ENCODE peak calls at places on chromosomes 11 and 22, in nine cellular contexts. F is H9; H is activated effector memory CD4-positive, alpha-beta T cell treated with Interleukin-2 at 50 U/mL for 16 hours; E is NB4; Q is GM04503; Y is stimulated activated effector memory CD8-positive, alpha-beta T cell treated with anti-CD3 and anti-CD28 coated beads, Interleukin-12 subunit alpha, Interleukin-12 subunit beta, amount 100 ng/mL, for 72 hours; X is SJCRH30; N is cerebellum; R is GM12865. O is an unnamed sample.
A peak's percentile ranks its signal among the peaks of the same experiment; 100 is the strongest.

GRCh38 chr11:111310088-111310487 is 11.7 kb downstream of the POU2AF3 start:
- DNase-seq in Q (no peak), Y (no peak), N (no peak), R (no peak), H (no peak), X (no peak), F (no peak), E (peak; percentile 15), O (no peak)

GRCh38 chr22:29224121-29224858 is 18.6 kb downstream of the EMID1 start:
- DNase-seq in N (no peak), E (no peak), X (no peak), R (no peak), H (no peak), F (no peak), Q (no peak), Y (no peak), O (no peak)

GRCh38 chr11:119531623-119532022 is 108.7 kb upstream of the THY1 start:
- DNase-seq in F (no peak), E (no peak), Q (no peak), Y (no peak), N (no peak), R (no peak), X (no peak), H (no peak), O (no peak)

GRCh38 chr22:42577623-42578240 is 24.0 kb downstream of the SERHL2 start:
- DNase-seq in N (no peak), H (no peak), X (no peak), Q (no peak), E (no peak), Y (no peak), F (no peak), R (no peak), O (no peak)

GRCh38 chr11:32772731-32773130 is 21.7 kb downstream of the CCDC73 start:
- DNase-seq in R (no peak), E (peak; percentile 15), Y (no peak), N (no peak), H (no peak), F (no peak), X (no peak), Q (no peak), O (no peak)

GRCh38 chr11:47378011-47378835 is at the start of gene SPI1:
- DNase-seq in Y (no peak), X (no peak), H (no peak), F (no peak), Q (no peak), E (peak; percentile 97), R (peak; percentile 90), N (no peak), O (no peak)

GRCh38 chr22:44574057-44574456 is 76.0 kb upstream of the RTL6 start:
- DNase-seq in H (no peak), N (no peak), Q (peak; percentile 63), E (no peak), R (no peak), Y (no peak), X (no peak), F (no peak), O (peak; percentile 63)

GRCh38 chr11:62152245-62153086 is 28.7 kb downstream of the INCENP start:
- DNase-seq in F (no peak), R (no peak), Q (no peak), N (no peak), Y (no peak), H (no peak), E (no peak), X (no peak), O (no peak)

GRCh38 chr11:104792861-104793260 is 105.4 kb downstream of the CASP12 start:
- DNase-seq in H (no peak), E (no peak), X (no peak), Q (no peak), N (no peak), F (no peak), Y (no peak), R (no peak), O (no peak)

GRCh38 chr22:46951326-46951725 is 188.9 kb downstream of the TBC1D22A start:
- DNase-seq in E (no peak), R (no peak), H (no peak), X (no peak), N (no peak), F (no peak), Y (no peak), Q (no peak), O (no peak)

GRCh38 chr11:65133724-65134123 is 595 bp downstream of the SYVN1 start:
- DNase-seq in X (no peak), R (no peak), E (no peak), Y (no peak), F (no peak), Q (no peak), H (no peak), N (no peak), O (no peak)

GRCh38 chr22:23533328-23533762 is 46.7 kb downstream of the IGLL1 start:
- DNase-seq in R (no peak), Y (no peak), N (no peak), F (peak; percentile 88), X (peak; percentile 49), Q (no peak), H (no peak), E (no peak), O (no peak)

O was measured in GOT3.